ENCODE peak calls at places on chromosome 5, in five cellular contexts. P is CD8-positive, alpha-beta T cell; U is tibial nerve; K is Peyer's patch; G is CD4-positive, alpha-beta T cell. I is an unnamed sample.

GRCh38 chr5:80565330-80565729 is 4.8 kb downstream of the ANKRD34B start:
- DNase-seq in P (no peak), U (no peak), K (no peak), G (no peak), I (no peak)

GRCh38 chr5:128197911-128198522 is 114.5 kb downstream of the SLC12A2 start:
- DNase-seq in P (no peak), U (no peak), K (no peak), G (no peak), I (no peak)

GRCh38 chr5:149017669-149018068 is 45.2 kb downstream of the SH3TC2 start:
- DNase-seq in P (no peak), U (no peak), K (no peak), G (no peak), I (no peak)

GRCh38 chr5:80109549-80110478 is 74.7 kb downstream of the THBS4 start:
- DNase-seq in P (no peak), U (no peak), K (no peak), G (no peak), I (no peak)

GRCh38 chr5:7856855-7857254 is 5.9 kb upstream of the CFAP90 start:
- DNase-seq in P (no peak), U (no peak), K (no peak), G (no peak), I (peak; percentile 21)

GRCh38 chr5:125536582-125536981 is 790.1 kb upstream of the ZNF608 start:
- DNase-seq in P (no peak), U (no peak), K (no peak), G (no peak), I (no peak)

GRCh38 chr5:150638488-150639316 is 1.8 kb upstream of the SYNPO start:
- DNase-seq in P (no peak), U (no peak), K (no peak), G (no peak), I (no peak)

GRCh38 chr5:125214080-125214479 is 467.6 kb upstream of the ZNF608 start:
- DNase-seq in P (no peak), U (no peak), K (no peak), G (no peak), I (no peak)

GRCh38 chr5:74325866-74326265 is 314.7 kb downstream of the ENC1 start:
- DNase-seq in P (no peak), U (no peak), K (no peak), G (no peak), I (no peak)

DNA sequence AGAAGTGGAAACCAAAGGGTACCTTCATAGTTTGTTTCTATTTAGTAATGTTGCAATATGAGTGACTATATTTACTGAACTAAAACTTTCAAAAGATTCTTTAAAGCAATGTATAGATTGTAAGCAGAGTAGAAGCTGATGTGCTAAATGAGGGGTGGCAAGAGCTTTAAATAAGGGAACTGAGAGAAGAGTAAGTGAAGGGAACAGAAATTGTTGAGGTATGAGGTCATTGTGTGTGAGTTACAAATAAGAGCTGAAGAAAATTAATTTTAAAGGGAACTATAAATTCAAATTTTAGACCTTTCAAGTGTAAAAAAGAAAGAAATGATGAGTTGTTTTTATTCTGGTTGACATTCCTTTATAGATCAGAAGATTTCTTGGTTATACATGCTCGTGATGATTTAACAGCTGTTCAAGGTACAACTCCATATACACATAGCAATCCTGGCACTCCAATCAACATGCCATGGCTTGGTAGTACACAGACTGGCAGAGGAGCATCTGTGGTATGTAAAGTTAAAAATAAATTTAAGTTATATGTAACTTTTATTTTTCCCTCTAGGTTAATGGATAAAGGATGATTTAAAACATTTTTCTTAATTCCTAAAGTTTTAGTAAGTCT is 135.1 kb upstream of the TNFAIP8 start:
- DNase-seq in P (no peak), U (no peak), K (no peak), G (no peak), I (no peak)
- H3K9me3 ChIP-seq in P (no peaks in the 10 kb centered on the region), U (no peaks in the 10 kb centered on the region), K (no peaks in the 10 kb centered on the region), G (no peaks in the 10 kb centered on the region), I (no peaks in the 10 kb centered on the region)

GRCh38 chr5:55231476-55232193 is 1.8 kb downstream of the CCNO start:
- DNase-seq in P (no peak), U (no peak), K (peak; percentile 62), G (no peak), I (no peak)

GRCh38 chr5:55231029-55231475 is 2.4 kb downstream of the CCNO start:
- DNase-seq in P (no peak), U (no peak), K (no peak), G (no peak), I (no peak)

GRCh38 chr5:55234171-55234700 is 828 bp upstream of the CCNO start:
- DNase-seq in P (no peak), U (no peak), K (peak; percentile 69), G (no peak), I (peak; percentile 30)

GRCh38 chr5:55232194-55232984 is 1.0 kb downstream of the CCNO start:
- DNase-seq in P (no peak), U (no peak), K (peak; percentile 63), G (no peak), I (peak; percentile 37)

DNA sequence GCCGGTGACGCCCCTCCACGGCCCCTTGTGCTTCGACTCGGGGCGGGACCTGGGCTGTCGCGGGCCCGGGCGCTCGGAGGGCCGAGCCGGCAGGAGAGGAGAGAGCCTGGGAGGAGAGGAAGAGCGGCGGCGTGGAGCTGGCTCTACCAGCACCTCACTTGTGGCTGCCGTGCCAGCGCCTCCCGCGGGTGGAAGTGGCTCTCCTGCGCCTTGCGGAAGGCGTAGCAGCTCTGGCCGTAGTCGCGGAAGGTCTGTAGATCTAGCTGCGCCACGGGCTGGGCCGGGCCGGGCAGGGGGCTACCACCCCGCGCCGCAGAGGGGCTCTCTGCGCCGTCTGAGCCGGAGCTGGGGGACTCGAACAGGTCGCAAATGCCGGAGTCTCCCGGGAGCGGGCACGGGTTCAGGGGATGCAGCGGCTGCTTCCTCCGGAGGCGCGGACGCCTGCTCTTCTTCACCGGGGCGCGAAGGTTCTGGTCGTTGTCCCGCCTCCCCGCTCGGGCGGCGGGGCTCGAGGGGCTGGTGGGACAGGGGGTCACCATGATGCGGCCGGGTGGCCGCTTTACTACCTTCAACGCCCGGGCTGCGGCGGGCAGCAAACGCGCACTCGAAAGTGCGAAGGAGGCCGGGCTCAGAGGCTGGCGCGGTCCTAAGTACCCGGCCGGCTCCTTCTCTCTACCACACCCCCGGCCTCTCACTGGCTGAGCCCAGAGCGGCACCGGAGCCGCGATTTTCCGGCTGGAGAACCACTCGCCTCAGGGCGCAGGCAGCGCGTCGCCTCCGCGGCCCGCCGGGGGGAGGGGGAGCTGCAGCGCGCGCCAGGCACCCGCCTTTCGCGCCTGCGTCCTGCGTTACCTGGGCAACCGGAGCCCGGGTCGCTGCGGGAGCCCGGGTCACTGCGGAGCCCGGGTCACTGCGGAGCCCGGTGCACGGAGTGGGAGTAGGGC is at the start of gene CCNO:
- DNase-seq in P (no peak), U (peak; percentile 35), K (peak; percentile 75), G (peak; percentile 48), I (peak; percentile 80)
- TF ChIP-seq CTCF in P (no peak), U (no peak), K (no peak), G (no peak), I (no peak)

GRCh38 chr5:135154961-135155360 is 120.9 kb upstream of the PITX1 start:
- DNase-seq in P (no peak), U (no peak), K (no peak), G (no peak), I (no peak)

GRCh38 chr5:135154197-135154596 is 120.2 kb upstream of the PITX1 start:
- DNase-seq in P (no peak), U (no peak), K (no peak), G (no peak), I (no peak)

GRCh38 chr5:135151256-135151655 is 117.2 kb upstream of the PITX1 start:
- DNase-seq in P (no peak), U (no peak), K (no peak), G (no peak), I (no peak)

GRCh38 chr5:135153661-135154060 is 119.6 kb upstream of the PITX1 start:
- DNase-seq in P (no peak), U (no peak), K (no peak), G (no peak), I (no peak)

DNA sequence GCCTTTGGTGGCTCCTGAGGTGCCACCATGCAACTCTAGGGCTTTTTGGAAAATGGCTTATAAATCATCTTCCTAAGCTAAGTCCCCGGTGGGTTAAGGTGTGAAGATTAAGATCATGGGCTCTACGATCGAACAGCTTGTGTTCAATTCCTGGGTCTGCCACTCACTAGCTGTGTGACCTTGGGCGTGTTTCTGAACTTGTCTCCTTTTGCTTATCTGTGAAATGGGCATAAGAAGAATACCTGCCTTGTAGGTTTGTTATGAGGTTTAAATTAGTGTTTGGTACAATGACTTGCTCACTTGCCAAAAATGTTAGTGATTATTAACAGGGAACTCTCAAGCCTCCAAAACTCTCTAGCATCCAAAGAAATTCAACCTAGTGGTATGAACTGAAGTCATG is 119.2 kb upstream of the PITX1 start:
- DNase-seq in P (no peak), U (no peak), K (no peak), G (no peak), I (no peak)
- H3K27me3 ChIP-seq in P (no peaks in the 10 kb centered on the region), U (no peaks in the 10 kb centered on the region), K (no peaks in the 10 kb centered on the region), G (no peaks in the 10 kb centered on the region), I (no peaks in the 10 kb centered on the region)

DNA sequence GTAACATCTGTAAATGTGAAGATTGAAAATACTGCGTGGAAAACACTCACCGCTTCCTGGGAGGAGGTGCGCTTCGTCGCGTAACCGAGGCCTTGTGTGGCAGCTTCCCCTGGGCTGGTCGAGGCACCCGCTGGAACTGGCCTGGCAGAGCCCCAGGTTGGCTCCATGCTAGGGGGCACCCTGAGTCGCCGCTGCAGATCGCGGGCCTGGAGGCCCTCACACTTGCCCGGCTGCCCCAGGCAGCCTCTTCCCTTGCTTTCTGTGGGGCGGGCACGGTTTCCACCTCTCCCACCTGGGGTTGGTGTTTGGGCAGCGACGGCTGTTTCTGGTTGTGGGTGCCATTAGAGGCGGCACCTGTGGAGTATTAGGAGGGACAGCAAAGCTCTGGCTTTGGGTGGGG is 852 bp downstream of the ZNF354C start:
- DNase-seq in P (no peak), U (no peak), K (no peak), G (no peak), I (no peak)
- H3K9me3 ChIP-seq in P (peaks cover 4% of the 10 kb centered on the region), U (peaks cover 6% of the 10 kb centered on the region), K (no peaks in the 10 kb centered on the region), G (peaks cover 10% of the 10 kb centered on the region), I (no peaks in the 10 kb centered on the region)

GRCh38 chr5:68258531-68258930 is 43.0 kb downstream of the PIK3R1 start:
- DNase-seq in P (no peak), U (no peak), K (no peak), G (no peak), I (no peak)

GRCh38 chr5:68259696-68260095 is 44.1 kb downstream of the PIK3R1 start:
- DNase-seq in P (no peak), U (no peak), K (no peak), G (no peak), I (no peak)

GRCh38 chr5:68255305-68256130 is 40.0 kb downstream of the PIK3R1 start:
- DNase-seq in P (no peak), U (no peak), K (no peak), G (no peak), I (no peak)

GRCh38 chr5:68260455-68260854 is 44.9 kb downstream of the PIK3R1 start:
- DNase-seq in P (no peak), U (no peak), K (no peak), G (no peak), I (no peak)

DNA sequence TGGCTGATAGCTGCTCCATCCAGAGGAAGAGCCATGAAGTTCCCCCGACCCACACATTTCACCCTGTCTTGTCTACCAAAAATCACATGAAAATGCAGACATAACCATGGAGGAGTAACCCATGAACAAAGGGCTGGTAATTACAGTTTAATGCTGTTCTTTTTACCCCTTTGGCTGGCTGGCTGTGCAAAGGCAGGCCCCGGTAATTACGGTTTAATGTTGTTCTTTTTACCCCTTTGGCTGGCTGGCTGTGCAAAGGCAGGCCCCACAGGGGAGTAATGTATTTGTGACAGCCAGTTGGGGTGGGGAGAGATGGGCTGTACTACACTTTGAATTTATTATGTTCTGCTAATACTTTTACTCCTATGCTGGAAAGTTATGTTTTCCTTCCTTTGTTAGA is 41.7 kb downstream of the PIK3R1 start:
- DNase-seq in P (no peak), U (no peak), K (no peak), G (no peak), I (no peak)
- TF ChIP-seq CTCF in P (no peak), U (no peak), K (no peak), G (no peak), I (no peak)

I was measured in testis.